ENCODE peak calls at places on chromosomes 2 and 18, in six cellular contexts. M is GM23248, X is testis, T is colonic mucosa, I is transverse colon, H is body of pancreas. V is an unnamed sample.

GRCh38 chr2:221485500-221485870 is 86.6 kb downstream of the EPHA4 start:
- DNase-seq in I (no peak), X (no peak), M (peak; percentile 62), H (no peak), T (no peak), V (no peak)

GRCh38 chr18:55136864-55137263 is 177.6 kb upstream of the CCDC68 start:
- DNase-seq in I (no peak), T (no peak), H (no peak), M (peak; percentile 3), X (no peak), V (no peak)

GRCh38 chr18:59268722-59269562 is 4.3 kb downstream of the RAX start:
- DNase-seq in X (peak; percentile 65), T (no peak), I (no peak), H (peak; percentile 46), M (peak; percentile 52), V (peak; percentile 44)

GRCh38 chr2:64049633-64050220 is 30.5 kb upstream of the VPS54 start:
- DNase-seq in I (peak; percentile 82), H (peak; percentile 81), T (peak; percentile 86), M (peak; percentile 82), X (peak; percentile 76), V (peak; percentile 83)

GRCh38 chr2:36338124-36338826 is 17.3 kb upstream of the CRIM1 start:
- DNase-seq in M (peak; percentile 7), X (no peak), T (no peak), I (no peak), H (no peak), V (no peak)

GRCh38 chr2:219274392-219274921 is 4.7 kb upstream of the DNAJB2 start:
- DNase-seq in T (no peak), X (peak; percentile 80), M (peak; percentile 97), H (peak; percentile 55), I (no peak), V (no peak)

GRCh38 chr2:37773354-37773753 is 101.9 kb upstream of the CDC42EP3 start:
- DNase-seq in T (no peak), X (no peak), I (no peak), M (no peak), H (no peak), V (peak; percentile 43)

GRCh38 chr18:43642647-43643046 is 365.4 kb upstream of the SYT4 start:
- DNase-seq in X (no peak), H (no peak), M (no peak), T (no peak), I (no peak), V (no peak)

GRCh38 chr2:39705638-39706037 is 39.9 kb downstream of the TMEM178A start:
- DNase-seq in M (no peak), T (no peak), H (no peak), X (no peak), I (no peak), V (no peak)

GRCh38 chr2:189285351-189285750 is 105.8 kb upstream of the COL5A2 start:
- DNase-seq in H (no peak), M (peak; percentile 24), X (no peak), I (no peak), T (no peak), V (no peak)

GRCh38 chr2:200356794-200357472 is 50.4 kb downstream of the SPATS2L start:
- DNase-seq in I (no peak), X (no peak), M (peak; percentile 79), H (no peak), T (no peak), V (no peak)

GRCh38 chr2:95015261-95015918 is 10.1 kb upstream of the MAL start:
- DNase-seq in H (no peak), X (no peak), I (no peak), T (no peak), M (peak; percentile 16), V (no peak)

GRCh38 chr2:66433945-66434678 is 813 bp upstream of the MEIS1 start:
- DNase-seq in M (peak; percentile 86), I (peak; percentile 53), T (no peak), X (peak; percentile 59), H (peak; percentile 82), V (peak; percentile 67)

GRCh38 chr18:26621161-26622026 is 73.0 kb upstream of the KCTD1 start:
- DNase-seq in M (peak; percentile 53), I (peak; percentile 45), H (peak; percentile 39), T (peak; percentile 63), X (peak; percentile 66), V (peak; percentile 65)

GRCh38 chr2:184879671-184880070 is 281.3 kb downstream of the ZNF804A start:
- DNase-seq in M (peak; percentile 7), X (no peak), H (no peak), T (no peak), I (no peak), V (no peak)

GRCh38 chr2:182618672-182619079 is 97.4 kb upstream of the DNAJC10 start:
- DNase-seq in H (no peak), X (no peak), I (no peak), M (peak; percentile 43), T (no peak), V (no peak)

GRCh38 chr2:209771474-209772292 is at the start of gene UNC80:
- DNase-seq in M (peak; percentile 79), H (peak; percentile 74), T (peak; percentile 23), X (peak; percentile 89), I (peak; percentile 10), V (peak; percentile 44)

GRCh38 chr2:188974184-188974583 is at the start of gene COL3A1:
- DNase-seq in I (peak; percentile 17), T (peak; percentile 37), H (no peak), M (peak; percentile 75), X (peak; percentile 52), V (peak; percentile 23)

GRCh38 chr2:74051504-74051903 is 66.8 kb downstream of the TET3 start:
- DNase-seq in T (no peak), X (no peak), I (no peak), M (no peak), H (no peak), V (no peak)

GRCh38 chr2:158038906-158039305 is 62.8 kb upstream of the UPP2 start:
- DNase-seq in X (no peak), M (no peak), T (no peak), I (no peak), H (no peak), V (no peak)

GRCh38 chr2:180753809-180754761 is 226.3 kb upstream of the UBE2E3 start:
- DNase-seq in I (no peak), M (peak; percentile 65), X (no peak), H (no peak), T (no peak), V (no peak)

GRCh38 chr2:204608261-204608660 is 63.0 kb downstream of the PARD3B start:
- DNase-seq in X (peak; percentile 45), T (no peak), M (peak; percentile 69), H (peak; percentile 16), I (no peak), V (no peak)

GRCh38 chr2:122072666-122073065 is 317.2 kb downstream of the TSN start:
- DNase-seq in T (no peak), H (no peak), I (no peak), X (no peak), M (peak; percentile 38), V (no peak)

GRCh38 chr2:218829868-218830451 is 1.6 kb downstream of the PRKAG3 start:
- DNase-seq in H (no peak), I (no peak), T (no peak), X (no peak), M (peak; percentile 48), V (no peak)

GRCh38 chr2:236671820-236672520 is 102.3 kb downstream of the ACKR3 start:
- DNase-seq in X (no peak), T (peak; percentile 4), I (no peak), H (no peak), M (no peak), V (no peak)

GRCh38 chr2:51919395-51919794 is 887.5 kb upstream of the NRXN1 start:
- DNase-seq in I (no peak), M (peak; percentile 56), H (no peak), X (no peak), T (no peak), V (no peak)

GRCh38 chr18:70496749-70497294 is 208.0 kb downstream of the SOCS6 start:
- DNase-seq in X (no peak), M (no peak), I (no peak), T (no peak), H (no peak), V (no peak)

GRCh38 chr2:219552382-219553167 is 8.7 kb downstream of the TMEM198 start:
- DNase-seq in H (peak; percentile 88), I (peak; percentile 90), M (peak; percentile 94), T (peak; percentile 91), X (peak; percentile 96), V (peak; percentile 94)

GRCh38 chr2:26772064-26773001 is 8.2 kb downstream of the SLC35F6 start:
- DNase-seq in H (peak; percentile 95), X (peak; percentile 97), I (peak; percentile 92), T (peak; percentile 94), M (peak; percentile 70), V (peak; percentile 86)

DNA sequence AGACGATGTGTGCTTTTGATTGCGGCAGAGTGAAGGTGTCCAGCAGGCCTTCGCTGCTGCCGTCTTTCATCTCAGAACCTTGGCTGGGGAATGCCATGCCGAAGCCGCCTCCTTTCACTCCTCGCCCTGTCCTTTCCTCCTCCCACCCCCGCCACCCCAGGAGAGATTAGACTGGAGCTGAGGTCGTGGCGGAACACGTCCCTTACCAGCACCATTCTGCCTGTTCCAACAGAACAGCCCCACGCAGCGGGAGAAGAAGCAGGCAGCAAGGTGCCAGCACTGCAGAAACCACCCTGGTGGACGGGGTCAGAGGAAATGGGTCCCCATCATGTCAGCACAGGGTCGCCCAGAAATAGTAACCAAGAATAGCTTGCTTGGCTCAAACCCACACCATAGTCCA is 24.8 kb upstream of the RBM44 start:
- DNase-seq in H (no peak), M (no peak), I (no peak), X (no peak), T (no peak), V (no peak)
- H3K36me3 ChIP-seq in H (peaks cover 8% of the 10 kb centered on the region), M (peaks cover 19% of the 10 kb centered on the region), I (no peaks in the 10 kb centered on the region), X (no peaks in the 10 kb centered on the region), T (no peaks in the 10 kb centered on the region), V (peaks cover under 1% of the 10 kb centered on the region)

DNA sequence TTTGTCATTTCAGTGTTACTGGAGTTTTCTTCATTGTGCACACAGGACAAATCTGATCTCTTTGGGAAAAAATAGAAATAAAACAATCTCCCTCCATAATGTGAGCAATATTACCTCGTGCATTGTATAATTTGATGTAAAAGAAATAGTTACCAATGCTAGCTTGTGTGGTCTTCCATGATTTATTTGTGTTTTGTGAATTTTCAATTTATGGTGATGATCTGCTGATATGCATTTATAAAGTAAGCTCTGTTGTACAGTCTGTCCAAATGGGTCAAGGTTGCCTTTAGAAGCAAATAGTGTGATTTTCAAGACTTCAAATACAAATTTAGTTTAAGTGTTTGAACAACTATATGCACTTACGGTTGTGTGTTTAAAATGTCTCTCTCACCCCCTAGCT is 50.9 kb downstream of the STAT1 start:
- DNase-seq in H (no peak), X (no peak), T (no peak), M (no peak), I (no peak), V (no peak)
- H3K4me1 ChIP-seq in H (peaks cover 33% of the 10 kb centered on the region), X (no peaks in the 10 kb centered on the region), T (no peaks in the 10 kb centered on the region), M (peaks cover 15% of the 10 kb centered on the region), I (no peaks in the 10 kb centered on the region), V (no peaks in the 10 kb centered on the region)

GRCh38 chr2:10832228-10832936 is 19.8 kb upstream of the PDIA6 start:
- DNase-seq in X (peak; percentile 90), I (peak; percentile 83), M (peak; percentile 88), H (peak; percentile 83), T (peak; percentile 84), V (peak; percentile 85)
- H3K4me3 ChIP-seq in X (no peak overlapping the region), I (no peak overlapping the region), M (no peak overlapping the region), H (no peak overlapping the region), T (no peak overlapping the region), V (no peak overlapping the region)

DNA sequence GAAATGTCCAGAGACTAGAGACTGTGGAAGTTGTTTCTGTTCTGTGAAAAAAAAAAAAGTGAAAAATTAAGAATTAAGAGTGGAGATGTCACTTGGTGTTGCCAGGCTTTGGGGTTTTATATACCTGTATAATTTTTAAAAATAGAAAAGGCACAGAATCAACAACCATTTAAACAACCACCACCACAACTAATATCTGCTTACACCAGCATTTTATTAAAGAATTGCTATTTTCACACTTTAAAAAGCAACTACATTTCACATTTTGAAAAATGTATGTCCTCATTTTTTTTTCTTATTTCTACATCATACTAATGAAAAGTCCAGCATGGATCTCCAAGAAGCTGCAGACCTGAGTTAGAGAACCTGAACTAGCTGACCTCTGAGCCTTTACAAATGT is 167.5 kb upstream of the DTNA start:
- DNase-seq in M (no peak), T (no peak), H (no peak), X (no peak), I (no peak), V (no peak)
- H3K36me3 ChIP-seq in M (no peaks in the 10 kb centered on the region), T (no peaks in the 10 kb centered on the region), H (no peaks in the 10 kb centered on the region), X (no peaks in the 10 kb centered on the region), I (no peaks in the 10 kb centered on the region), V (no peaks in the 10 kb centered on the region)

V was measured in mucosa of descending colon.